ENCODE peak calls at places on chromosomes 1 and 21, in six cellular contexts. V, A, H, C, O and Z are unnamed samples.

GRCh38 chr1:211625040-211625439 is 46.1 kb upstream of the SLC30A1 start:
- DNase-seq in V (peak; percentile 76), A (no peak), H (no peak), C (peak; percentile 34), O (no peak), Z (peak; percentile 57)

GRCh38 chr1:151953409-151954094 is 40.1 kb downstream of the S100A10 start:
- DNase-seq in V (no peak), A (no peak), H (no peak), C (no peak), O (no peak), Z (no peak)

GRCh38 chr1:39845569-39846566 is 37.4 kb downstream of the TRIT1 start:
- DNase-seq in V (peak; percentile 66), A (peak; percentile 69), H (peak; percentile 86), C (peak; percentile 39), O (peak; percentile 9), Z (peak; percentile 77)

GRCh38 chr1:17292299-17293198 is 15.4 kb upstream of the PADI4 start:
- DNase-seq in V (no peak), A (no peak), H (no peak), C (peak; percentile 46), O (no peak), Z (no peak)

GRCh38 chr1:160219062-160219929 is 14.1 kb downstream of the PEA15 start:
- DNase-seq in V (peak; percentile 45), A (no peak), H (peak; percentile 50), C (peak; percentile 45), O (peak; percentile 57), Z (peak; percentile 72)

GRCh38 chr1:199007423-199007822 is 368.6 kb downstream of the PTPRC start:
- DNase-seq in V (no peak), A (no peak), H (no peak), C (no peak), O (no peak), Z (no peak)

GRCh38 chr21:34530264-34530663 is 18.3 kb upstream of the KCNE1 start:
- DNase-seq in V (no peak), A (no peak), H (no peak), C (no peak), O (no peak), Z (no peak)

GRCh38 chr1:55005351-55006140 is 6.8 kb downstream of the BSND start:
- DNase-seq in V (no peak), A (no peak), H (no peak), C (no peak), O (no peak), Z (no peak)

GRCh38 chr1:116495534-116495933 is 75.3 kb downstream of the CD58 start:
- DNase-seq in V (no peak), A (no peak), H (peak; percentile 53), C (no peak), O (no peak), Z (no peak)

GRCh38 chr1:219074084-219074728 is 99.5 kb upstream of the LYPLAL1 start:
- DNase-seq in V (no peak), A (no peak), H (no peak), C (no peak), O (no peak), Z (no peak)

GRCh38 chr1:28917757-28918118 is 3.4 kb downstream of the EPB41 start:
- DNase-seq in V (no peak), A (no peak), H (no peak), C (no peak), O (no peak), Z (no peak)

GRCh38 chr21:15631342-15631741 is 98.4 kb upstream of the USP25 start:
- DNase-seq in V (no peak), A (no peak), H (no peak), C (peak; percentile 28), O (no peak), Z (no peak)

GRCh38 chr1:200890818-200891773 is 3.6 kb upstream of the INAVA start:
- DNase-seq in V (peak; percentile 68), A (no peak), H (no peak), C (peak; percentile 67), O (peak; percentile 76), Z (peak; percentile 70)

GRCh38 chr1:33342041-33342723 is 21.3 kb upstream of the A3GALT2 start:
- DNase-seq in V (peak; percentile 97), A (no peak), H (peak; percentile 77), C (peak; percentile 74), O (no peak), Z (peak; percentile 91)

GRCh38 chr21:44509539-44509938 is 30.5 kb downstream of the KRTAP10-1 start:
- DNase-seq in V (no peak), A (no peak), H (peak; percentile 76), C (peak; percentile 44), O (no peak), Z (peak; percentile 67)

GRCh38 chr1:87916965-87917364 is 588.3 kb downstream of the LMO4 start:
- DNase-seq in V (peak; percentile 6), A (no peak), H (no peak), C (no peak), O (no peak), Z (no peak)

GRCh38 chr1:66996018-66996682 is 57.8 kb downstream of the SLC35D1 start:
- DNase-seq in V (peak; percentile 46), A (peak; percentile 36), H (peak; percentile 45), C (peak; percentile 38), O (peak; percentile 59), Z (peak; percentile 65)

GRCh38 chr1:220808501-220809186 is 21.9 kb downstream of the MTARC1 start:
- DNase-seq in V (no peak), A (no peak), H (no peak), C (no peak), O (no peak), Z (no peak)

GRCh38 chr1:12525311-12526181 is 92.5 kb downstream of the DHRS3 start:
- DNase-seq in V (peak; percentile 95), A (no peak), H (peak; percentile 57), C (no peak), O (no peak), Z (no peak)

GRCh38 chr1:203084588-203085527 is 954 bp downstream of the MYOG start:
- DNase-seq in V (peak; percentile 6), A (no peak), H (no peak), C (no peak), O (no peak), Z (peak; percentile 25)

GRCh38 chr1:6512245-6512907 is 20.9 kb upstream of the PLEKHG5 start:
- DNase-seq in V (peak; percentile 39), A (no peak), H (no peak), C (no peak), O (no peak), Z (no peak)

GRCh38 chr1:247740721-247741120 is 2.3 kb downstream of the OR14K1 start:
- DNase-seq in V (no peak), A (no peak), H (no peak), C (no peak), O (no peak), Z (no peak)

GRCh38 chr1:225811622-225812487 is 1.9 kb downstream of the EPHX1 start:
- DNase-seq in V (peak; percentile 48), A (no peak), H (no peak), C (no peak), O (peak; percentile 53), Z (peak; percentile 58)

GRCh38 chr1:233490488-233490887 is 123.4 kb upstream of the KCNK1 start:
- DNase-seq in V (no peak), A (no peak), H (no peak), C (no peak), O (no peak), Z (no peak)

GRCh38 chr1:209929751-209930150 is 8.3 kb upstream of the SYT14 start:
- DNase-seq in V (no peak), A (no peak), H (no peak), C (no peak), O (no peak), Z (no peak)

GRCh38 chr1:183069562-183070216 is 46.5 kb downstream of the LAMC1 start:
- DNase-seq in V (peak; percentile 76), A (no peak), H (no peak), C (peak; percentile 52), O (no peak), Z (peak; percentile 87)

GRCh38 chr1:180981596-180982387 is 40.9 kb downstream of the STX6 start:
- DNase-seq in V (no peak), A (no peak), H (no peak), C (no peak), O (no peak), Z (no peak)

GRCh38 chr1:11041048-11041447 is 6.0 kb downstream of the MASP2 start:
- DNase-seq in V (no peak), A (no peak), H (no peak), C (no peak), O (no peak), Z (no peak)

GRCh38 chr1:184890539-184890973 is 83.8 kb downstream of the NIBAN1 start:
- DNase-seq in V (no peak), A (no peak), H (peak; percentile 51), C (no peak), O (no peak), Z (peak; percentile 21)

GRCh38 chr1:32881871-32882850 is 4.1 kb upstream of the HPCA start:
- DNase-seq in V (no peak), A (no peak), H (peak; percentile 58), C (no peak), O (no peak), Z (no peak)

GRCh38 chr1:116902027-116902426 is 7.7 kb upstream of the PTGFRN start:
- DNase-seq in V (no peak), A (no peak), H (no peak), C (no peak), O (no peak), Z (no peak)